ENCODE peak calls at places on chromosomes 3 and 15, in four cellular contexts. V is stimulated activated naive CD8-positive, alpha-beta T cell treated with anti-CD3 and anti-CD28 coated beads, Interleukin-15, Interleukin-2, amounts not matched to agents 100 U/mL and 50 U/mL, for 24 hours; W is NCI-H1092 treated with DMSO at 0.1 percent for 48 hours; F is osteocyte. Y is an unnamed sample.
A peak's percentile ranks its signal among the peaks of the same experiment; 100 is the strongest.

GRCh38 chr3:141380279-141380678 is 12.0 kb downstream of the ZBTB38 start:
- DNase-seq in V (no peak), F (no peak), W (no peak), Y (no peak)

GRCh38 chr3:128794067-128794768 is 68.2 kb downstream of the RAB7A start:
- DNase-seq in W (no peak), F (no peak), V (peak; percentile 36), Y (peak; percentile 61)

GRCh38 chr3:185658504-185658912 is 72.4 kb downstream of the SENP2 start:
- DNase-seq in F (peak; percentile 89), V (no peak), W (no peak), Y (no peak)

GRCh38 chr3:190425833-190426232 is 23.9 kb downstream of the TMEM207 start:
- DNase-seq in W (no peak), V (no peak), F (no peak), Y (no peak)

GRCh38 chr3:197367081-197367780 is 68.8 kb upstream of the DLG1 start:
- DNase-seq in W (peak; percentile 86), F (peak; percentile 89), V (no peak), Y (no peak)

GRCh38 chr3:110783541-110783940 is 288.1 kb upstream of the NECTIN3 start:
- DNase-seq in V (no peak), W (no peak), F (no peak), Y (no peak)

GRCh38 chr3:141797167-141797773 is 34.1 kb downstream of the GRK7 start:
- DNase-seq in W (peak; percentile 33), V (peak; percentile 59), F (no peak), Y (peak; percentile 55)

GRCh38 chr3:45948409-45948808 is 5.1 kb downstream of the CXCR6 start:
- DNase-seq in W (no peak), F (no peak), V (no peak), Y (no peak)

GRCh38 chr3:17258823-17259436 is 374.2 kb downstream of the PLCL2 start:
- DNase-seq in F (no peak), W (peak; percentile 16), V (no peak), Y (no peak)

GRCh38 chr3:50003766-50004278 is 63.9 kb downstream of the RBM6 start:
- DNase-seq in V (no peak), F (no peak), W (no peak), Y (no peak)

GRCh38 chr3:66115858-66116654 is 77.3 kb upstream of the MAGI1 start:
- DNase-seq in W (no peak), F (no peak), V (no peak), Y (no peak)

GRCh38 chr15:66770518-66771350 is 68.7 kb downstream of the SMAD6 start:
- DNase-seq in V (no peak), F (no peak), W (no peak), Y (no peak)

GRCh38 chr3:162175145-162175544 is 678.5 kb downstream of the OTOL1 start:
- DNase-seq in W (no peak), F (no peak), V (no peak), Y (no peak)

GRCh38 chr3:87191641-87192040 is 35.5 kb upstream of the CHMP2B start:
- DNase-seq in F (no peak), W (no peak), V (no peak), Y (no peak)

GRCh38 chr3:138186803-138187295 is 252 bp upstream of the ARMC8 start:
- DNase-seq in F (peak; percentile 95), W (no peak), V (peak; percentile 90), Y (peak; percentile 89)

GRCh38 chr3:81839504-81840094 is 78.2 kb upstream of the GBE1 start:
- DNase-seq in F (no peak), V (no peak), W (no peak), Y (no peak)

GRCh38 chr15:45181491-45182285 is 6.1 kb downstream of the SHF start:
- DNase-seq in F (no peak), W (peak; percentile 5), V (no peak), Y (no peak)

GRCh38 chr3:72055436-72055835 is 270.5 kb upstream of the PROK2 start:
- DNase-seq in V (no peak), F (no peak), W (no peak), Y (no peak)

GRCh38 chr15:95325763-95326688 is 1004.5 kb upstream of the NR2F2 start:
- DNase-seq in F (no peak), W (no peak), V (no peak), Y (no peak)

GRCh38 chr3:78029775-78030174 is 989.9 kb downstream of the ROBO2 start:
- DNase-seq in V (no peak), F (peak; percentile 83), W (no peak), Y (no peak)

GRCh38 chr15:45645026-45645980 is 10.5 kb downstream of the SQOR start:
- DNase-seq in W (no peak), F (no peak), V (no peak), Y (no peak)

GRCh38 chr3:35194666-35195065 is 444.7 kb upstream of the ARPP21 start:
- DNase-seq in F (no peak), V (no peak), W (no peak), Y (no peak)

GRCh38 chr15:96330450-96331140 is at the start of gene NR2F2:
- DNase-seq in W (peak; percentile 80), V (peak; percentile 45), F (peak; percentile 99), Y (peak; percentile 53)

GRCh38 chr15:63048986-63049665 is 6.6 kb downstream of the TPM1 start:
- DNase-seq in W (peak; percentile 49), F (no peak), V (peak; percentile 48), Y (peak; percentile 22)

GRCh38 chr3:42498034-42498433 is 4.4 kb upstream of the VIPR1 start:
- DNase-seq in F (peak; percentile 19), V (no peak), W (no peak), Y (no peak)

GRCh38 chr15:73575636-73576247 is 57.4 kb downstream of the NPTN start:
- DNase-seq in F (no peak), W (no peak), V (no peak), Y (no peak)

Y was measured in activated naive CD8-positive, alpha-beta T cell treated with anti-CD3 and anti-CD28 coated beads for 36 hours.